ENCODE peak calls at places on chromosomes 11 and 22, in five cellular contexts. E is ACHN; Y is stimulated activated naive CD8-positive, alpha-beta T cell treated with anti-CD3 and anti-CD28 coated beads, Interleukin-15, amount 100 ng/mL, for 72 hours; J is NCI-H524 treated with DMSO at 0.1 percent for 48 hours; B is activated CD4-positive, CD25-positive, alpha-beta regulatory T cell. F is an unnamed sample.
A peak's percentile ranks its signal among the peaks of the same experiment; 100 is the strongest.

GRCh38 chr22:24290459-24290858 is 19.8 kb downstream of the SPECC1L start:
- DNase-seq in Y (no peak), J (no peak), E (no peak), B (no peak), F (no peak)

GRCh38 chr22:40055143-40055926 is 60.6 kb downstream of the FAM83F start:
- DNase-seq in E (no peak), Y (peak; percentile 19), J (no peak), B (no peak), F (no peak)

GRCh38 chr22:25067851-25068421 is 115.4 kb downstream of the KIAA1671 start:
- DNase-seq in B (peak; percentile 59), E (no peak), J (no peak), Y (peak; percentile 80), F (peak; percentile 66)

GRCh38 chr11:47333886-47334443 is 18.5 kb downstream of the MYBPC3 start:
- DNase-seq in B (no peak), E (no peak), Y (no peak), J (no peak), F (no peak)

GRCh38 chr22:24871611-24872205 is 65.7 kb downstream of the SGSM1 start:
- DNase-seq in B (no peak), E (no peak), Y (no peak), J (no peak), F (no peak)

GRCh38 chr11:101718406-101718805 is 134.6 kb upstream of the TRPC6 start:
- DNase-seq in B (no peak), E (no peak), Y (no peak), J (no peak), F (no peak)

GRCh38 chr11:57596266-57596885 is 1.1 kb upstream of the SERPING1 start:
- DNase-seq in B (no peak), J (no peak), E (no peak), Y (no peak), F (no peak)

GRCh38 chr11:93034031-93034430 is 64.6 kb downstream of the MTNR1B start:
- DNase-seq in E (no peak), J (no peak), B (no peak), Y (no peak), F (no peak)

GRCh38 chr22:45262931-45263789 is 21.6 kb upstream of the UPK3A start:
- DNase-seq in J (peak; percentile 51), Y (no peak), E (no peak), B (no peak), F (no peak)

GRCh38 chr11:120973501-120973900 is 50.4 kb upstream of the TBCEL start:
- DNase-seq in J (no peak), B (no peak), Y (no peak), E (no peak), F (no peak)

GRCh38 chr11:118290923-118291322 is 13.6 kb upstream of the CD3E start:
- DNase-seq in J (no peak), Y (peak; percentile 30), B (no peak), E (peak; percentile 57), F (no peak)

F was measured in activated T-helper 1 cell treated with anti-CD3 and anti-CD28 coated beads, Interleukin-2, amount 50 U/mL, for 16 hours.